ENCODE peak calls at places on chromosome 11, in eight cellular contexts. C is psoas muscle; I is GM23248; B is left ventricle myocardium inferior; W is ovary; O is effector memory CD4-positive, alpha-beta T cell; R is tibial nerve; Q is mammary epithelial cell. Z is an unnamed sample.

GRCh38 chr11:124788521-124788920 is 11.7 kb downstream of the MSANTD2 start:
- DNase-seq in Q (no peak), W (no peak), R (no peak), I (peak; percentile 50), B (no peak), O (no peak), C (no peak), Z (no peak)

GRCh38 chr11:116413861-116414260 is 358.9 kb downstream of the BUD13 start:
- DNase-seq in B (no peak), Q (no peak), W (no peak), C (no peak), R (no peak), O (no peak), I (no peak), Z (no peak)

GRCh38 chr11:117706322-117706814 is 90.6 kb downstream of the DSCAML1 start:
- DNase-seq in W (no peak), O (no peak), R (no peak), Q (no peak), I (no peak), B (no peak), C (no peak), Z (no peak)

GRCh38 chr11:58867556-58867955 is 23.1 kb upstream of the GLYATL2 start:
- DNase-seq in C (no peak), Q (peak; percentile 53), B (no peak), R (no peak), I (peak; percentile 16), W (no peak), O (no peak), Z (no peak)

GRCh38 chr11:120028181-120028935 is 109.6 kb downstream of the TRIM29 start:
- DNase-seq in B (no peak), I (no peak), Q (no peak), C (no peak), O (no peak), R (no peak), W (no peak), Z (no peak)

GRCh38 chr11:115324569-115325432 is 179.4 kb downstream of the CADM1 start:
- DNase-seq in O (no peak), R (no peak), I (peak; percentile 63), C (no peak), B (no peak), W (no peak), Q (peak; percentile 50), Z (no peak)

GRCh38 chr11:75199412-75199955 is 41.1 kb upstream of the TPBGL start:
- DNase-seq in B (no peak), O (no peak), W (no peak), I (no peak), Q (no peak), C (no peak), R (no peak), Z (no peak)

GRCh38 chr11:59766542-59766941 is 11.4 kb downstream of the STX3 start:
- DNase-seq in Q (no peak), I (no peak), R (no peak), O (no peak), W (no peak), C (no peak), B (no peak), Z (no peak)

GRCh38 chr11:821513-822371 is 3.0 kb downstream of the PNPLA2 start:
- DNase-seq in O (no peak), I (no peak), Q (no peak), R (no peak), B (no peak), C (peak; percentile 78), W (peak; percentile 62), Z (no peak)

GRCh38 chr11:109960831-109961230 is 132.4 kb upstream of the ZC3H12C start:
- DNase-seq in W (peak; percentile 93), C (peak; percentile 86), O (no peak), I (peak; percentile 81), R (peak; percentile 44), Q (peak; percentile 53), B (peak; percentile 63), Z (peak; percentile 49)

GRCh38 chr11:46272816-46273427 is 4.5 kb upstream of the CREB3L1 start:
- DNase-seq in I (peak; percentile 89), C (peak; percentile 77), B (peak; percentile 77), Q (no peak), W (peak; percentile 79), O (no peak), R (peak; percentile 62), Z (peak; percentile 81)

GRCh38 chr11:114154271-114155047 is 94.9 kb downstream of the ZBTB16 start:
- DNase-seq in C (peak; percentile 79), B (no peak), R (peak; percentile 59), W (no peak), O (no peak), I (peak; percentile 60), Q (peak; percentile 58), Z (no peak)
- H3K4me3 ChIP-seq in C (no peak overlapping the region), B (no peak overlapping the region), R (no peak overlapping the region), W (no peak overlapping the region), O (no peak overlapping the region), I (no peak overlapping the region), Q (no peak overlapping the region), Z (no peak overlapping the region)

GRCh38 chr11:111362887-111363411 is 16.1 kb downstream of the POU2AF1 start:
- DNase-seq in W (no peak), O (no peak), B (no peak), Q (peak; percentile 12), I (no peak), R (no peak), C (no peak), Z (no peak)

GRCh38 chr11:111363985-111364384 is 15.1 kb downstream of the POU2AF1 start:
- DNase-seq in W (no peak), Q (no peak), I (no peak), O (no peak), B (no peak), C (no peak), R (no peak), Z (no peak)

GRCh38 chr11:111365722-111366559 is 13.1 kb downstream of the POU2AF1 start:
- DNase-seq in B (no peak), C (no peak), R (no peak), O (no peak), W (no peak), Q (no peak), I (no peak), Z (no peak)

GRCh38 chr11:111366560-111367410 is 12.3 kb downstream of the POU2AF1 start:
- DNase-seq in Q (no peak), W (no peak), B (no peak), R (no peak), O (no peak), C (no peak), I (no peak), Z (no peak)

DNA sequence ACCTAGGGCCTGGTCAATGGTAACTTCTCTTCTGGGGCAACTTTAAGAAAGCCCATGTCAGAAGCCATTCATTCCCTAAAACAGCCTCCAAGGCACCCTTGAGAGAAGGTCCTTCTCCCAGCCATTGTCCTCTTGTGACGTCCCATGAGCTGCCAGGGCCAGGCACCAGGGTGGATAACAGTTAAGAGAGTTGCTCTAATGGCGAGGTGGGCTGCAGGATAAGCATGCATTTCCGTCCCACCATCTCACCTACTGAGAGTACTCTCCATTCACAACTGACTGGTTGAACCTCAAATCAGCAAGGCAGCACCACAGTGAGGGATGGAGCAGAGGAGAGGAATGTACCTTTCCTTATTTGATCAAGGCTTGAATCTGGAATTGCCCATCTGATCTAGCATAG is 14.6 kb downstream of the POU2AF1 start:
- DNase-seq in B (no peak), Q (no peak), R (no peak), O (no peak), C (no peak), W (no peak), I (no peak), Z (no peak)
- H3K36me3 ChIP-seq in B (no peaks in the 10 kb centered on the region), Q (no peaks in the 10 kb centered on the region), R (no peaks in the 10 kb centered on the region), O (no peaks in the 10 kb centered on the region), C (no peaks in the 10 kb centered on the region), W (no peaks in the 10 kb centered on the region), I (no peaks in the 10 kb centered on the region), Z (no peaks in the 10 kb centered on the region)

GRCh38 chr11:127789887-127790286 is 789.3 kb upstream of the KIRREL3 start:
- DNase-seq in Q (peak; percentile 7), C (no peak), I (peak; percentile 6), W (no peak), R (no peak), B (no peak), O (no peak), Z (peak; percentile 26)
- H3K27me3 ChIP-seq in Q (no peaks in the 10 kb centered on the region), C (no peaks in the 10 kb centered on the region), I (peaks cover 14% of the 10 kb centered on the region), W (no peaks in the 10 kb centered on the region), R (no peaks in the 10 kb centered on the region), B (no peaks in the 10 kb centered on the region), O (no peaks in the 10 kb centered on the region), Z (no peaks in the 10 kb centered on the region)

GRCh38 chr11:27717801-27718229 is 17.6 kb upstream of the BDNF start:
- DNase-seq in O (no peak), W (no peak), Q (no peak), R (no peak), I (peak; percentile 49), C (no peak), B (no peak), Z (no peak)

GRCh38 chr11:27718853-27719574 is 18.8 kb upstream of the BDNF start:
- DNase-seq in B (peak; percentile 22), W (no peak), O (no peak), C (no peak), R (no peak), I (peak; percentile 86), Q (no peak), Z (peak; percentile 44)

GRCh38 chr11:27718346-27718852 is 18.1 kb upstream of the BDNF start:
- DNase-seq in C (no peak), Q (peak; percentile 39), R (no peak), I (peak; percentile 92), W (no peak), B (no peak), O (no peak), Z (peak; percentile 79)

GRCh38 chr11:27720277-27720830 is 20.1 kb upstream of the BDNF start:
- DNase-seq in B (no peak), I (peak; percentile 77), C (no peak), R (no peak), W (peak; percentile 34), O (no peak), Q (peak; percentile 45), Z (no peak)

DNA sequence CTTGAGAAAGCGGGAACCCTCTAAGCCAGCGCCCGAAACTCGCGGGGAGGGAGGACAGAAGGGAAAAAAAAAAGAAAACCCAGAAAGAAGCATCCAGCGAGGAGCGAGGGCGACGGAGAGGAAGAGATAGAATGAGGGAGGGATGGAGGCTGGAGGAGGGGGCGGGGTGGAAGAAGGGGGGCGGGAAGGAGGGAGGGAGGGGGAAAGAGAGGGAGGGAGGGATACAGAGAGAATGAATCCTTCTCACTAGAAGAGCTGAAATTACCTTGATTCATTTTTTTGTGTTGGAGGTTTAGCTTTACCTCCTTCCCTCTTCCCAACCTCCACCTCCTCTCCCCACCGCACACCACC is 19.3 kb upstream of the BDNF start:
- DNase-seq in I (peak; percentile 29), W (no peak), Q (no peak), B (no peak), R (no peak), C (no peak), O (no peak), Z (no peak)
- H3K4me3 ChIP-seq in I (peak overlapping the region; percentile 85), W (no peak overlapping the region), Q (peak overlapping the region; percentile 44), B (peak overlapping the region; percentile 70), R (peak overlapping the region; percentile 36), C (peak overlapping the region; percentile 55), O (no peak overlapping the region), Z (peak overlapping the region; percentile 54)

GRCh38 chr11:72232260-72233055 is 7.9 kb downstream of the INPPL1 start:
- DNase-seq in C (no peak), O (no peak), Q (no peak), W (no peak), R (no peak), I (no peak), B (no peak), Z (no peak)
- H3K36me3 ChIP-seq in C (no peaks in the 10 kb centered on the region), O (peaks cover 72% of the 10 kb centered on the region), Q (peaks cover 30% of the 10 kb centered on the region), W (no peaks in the 10 kb centered on the region), R (peaks cover 99% of the 10 kb centered on the region), I (peaks cover 37% of the 10 kb centered on the region), B (peaks cover 98% of the 10 kb centered on the region), Z (peaks cover 91% of the 10 kb centered on the region)

GRCh38 chr11:44327730-44328691 is 18.1 kb upstream of the ALX4 start:
- DNase-seq in C (no peak), Q (no peak), B (no peak), I (no peak), W (peak; percentile 4), R (no peak), O (no peak), Z (no peak)
- H3K27me3 ChIP-seq in C (no peaks in the 10 kb centered on the region), Q (peaks cover 9% of the 10 kb centered on the region), B (peaks cover 93% of the 10 kb centered on the region), I (peaks cover 82% of the 10 kb centered on the region), W (no peaks in the 10 kb centered on the region), R (peaks cover 96% of the 10 kb centered on the region), O (peaks cover 16% of the 10 kb centered on the region), Z (peaks cover 5% of the 10 kb centered on the region)

Z was measured in MG63.